ENCODE peak calls at places on chromosome 6, in eight cellular contexts. B is fibroblast of lung, U is left lung, K is neuronal stem cell, J is stomach, Z is uterus, D is WERI-Rb-1, Q is IMR-90. W is an unnamed sample. For H3K27me3, the result is how much of the 10 kb centered on the place peaks cover.

GRCh38 chr6:100300221-100300736 is 164.4 kb downstream of the SIM1 start:
- DNase-seq in D (no peak), J (no peak), Q (peak), K (no peak), B (peak), Z (no peak), U (no peak), W (peak)

GRCh38 chr6:129730477-129731165 is 20.6 kb upstream of the ARHGAP18 start:
- DNase-seq in Z (no peak), Q (no peak), J (no peak), K (no peak), U (no peak), B (peak), D (no peak), W (no peak)

GRCh38 chr6:28209753-28210535 is 15.1 kb upstream of the ZSCAN9 start:
- DNase-seq in B (no peak), D (peak), Q (no peak), Z (no peak), J (no peak), K (no peak), U (no peak), W (no peak)

GRCh38 chr6:157036245-157036681 is 259.1 kb downstream of the ARID1B start:
- DNase-seq in Z (no peak), D (no peak), K (no peak), B (peak), Q (peak), U (no peak), J (peak), W (no peak)

GRCh38 chr6:168380956-168381605 is 59.9 kb upstream of the SMOC2 start:
- DNase-seq in D (no peak), Z (no peak), B (no peak), U (no peak), Q (no peak), K (no peak), J (no peak), W (no peak)

GRCh38 chr6:6566766-6567165 is 21.8 kb upstream of the LY86 start:
- DNase-seq in Q (no peak), J (no peak), K (no peak), D (no peak), U (no peak), B (no peak), Z (no peak), W (no peak)

GRCh38 chr6:84882768-84883766 is 118.7 kb upstream of the TBX18 start:
- DNase-seq in K (no peak), B (peak), Z (no peak), Q (no peak), U (no peak), J (no peak), D (no peak), W (peak)

GRCh38 chr6:152746172-152746553 is 4.4 kb upstream of the VIP start:
- DNase-seq in U (no peak), J (no peak), B (peak), K (no peak), Z (no peak), Q (peak), D (no peak), W (peak)

GRCh38 chr6:101077344-101077743 is 196.2 kb upstream of the ASCC3 start:
- DNase-seq in J (no peak), Z (no peak), D (no peak), U (no peak), K (no peak), B (no peak), Q (no peak), W (no peak)

GRCh38 chr6:18513253-18513798 is 126.2 kb downstream of the RNF144B start:
- DNase-seq in Q (no peak), J (no peak), K (no peak), D (no peak), Z (no peak), U (no peak), B (no peak), W (no peak)

GRCh38 chr6:26342106-26342999 is 22.6 kb upstream of the BTN3A2 start:
- DNase-seq in J (no peak), U (no peak), Q (peak), D (no peak), Z (no peak), K (no peak), B (peak), W (peak)

GRCh38 chr6:34414999-34415858 is 10.6 kb downstream of the RPS10 start:
- DNase-seq in J (peak), K (no peak), Q (peak), B (peak), D (peak), Z (peak), U (no peak), W (peak)

GRCh38 chr6:149846321-149846720 is 17.8 kb downstream of the LRP11 start:
- DNase-seq in U (peak), B (peak), Z (peak), D (no peak), K (no peak), Q (peak), J (peak), W (peak)

GRCh38 chr6:2792330-2792729 is 27.1 kb downstream of the WRNIP1 start:
- DNase-seq in Z (no peak), Q (peak), B (no peak), D (no peak), K (no peak), J (no peak), U (no peak), W (peak)

GRCh38 chr6:144659202-144659731 is 374.1 kb downstream of the UTRN start:
- DNase-seq in B (peak), K (peak), Z (peak), Q (peak), J (no peak), D (no peak), U (peak), W (peak)

GRCh38 chr6:36769161-36769675 is 70.0 kb downstream of the CPNE5 start:
- DNase-seq in K (no peak), J (no peak), D (no peak), B (no peak), Z (no peak), U (peak), Q (peak), W (no peak)

GRCh38 chr6:90212274-90212673 is 84.4 kb downstream of the BACH2 start:
- DNase-seq in B (no peak), J (no peak), K (no peak), Q (no peak), U (no peak), Z (no peak), D (no peak), W (no peak)

GRCh38 chr6:145099713-145100112 is 635.6 kb downstream of the EPM2A start:
- DNase-seq in U (no peak), K (no peak), J (no peak), D (no peak), B (no peak), Z (no peak), Q (no peak), W (no peak)

GRCh38 chr6:2885967-2886731 is 17.0 kb downstream of the SERPINB9 start:
- DNase-seq in B (no peak), D (no peak), J (no peak), K (no peak), Z (no peak), U (no peak), Q (no peak), W (no peak)

GRCh38 chr6:41700577-41701347 is 34.6 kb downstream of the TFEB start:
- DNase-seq in B (no peak), Q (no peak), J (no peak), U (peak), D (no peak), Z (no peak), K (no peak), W (no peak)

GRCh38 chr6:165218816-165219215 is 90.6 kb downstream of the C6orf118 start:
- DNase-seq in D (no peak), Q (no peak), K (no peak), J (no peak), B (no peak), U (no peak), Z (no peak), W (no peak)

GRCh38 chr6:43842231-43842794 is 72.3 kb downstream of the VEGFA start:
- DNase-seq in D (no peak), Q (peak), U (no peak), B (peak), K (no peak), J (no peak), Z (no peak), W (no peak)

GRCh38 chr6:51678905-51679620 is 408.4 kb downstream of the PKHD1 start:
- DNase-seq in B (no peak), K (no peak), Q (no peak), U (no peak), J (no peak), Z (no peak), D (no peak), W (no peak)

GRCh38 chr6:116206231-116206903 is 47.5 kb downstream of the TSPYL4 start:
- DNase-seq in J (no peak), K (no peak), D (no peak), U (no peak), Z (no peak), B (no peak), Q (no peak), W (no peak)

GRCh38 chr6:96499781-96500180 is 21.8 kb upstream of the UFL1 start:
- DNase-seq in D (no peak), Z (no peak), K (no peak), Q (no peak), J (no peak), U (no peak), B (no peak), W (no peak)

GRCh38 chr6:46637145-46637544 is 15.5 kb downstream of the CYP39A1 start:
- DNase-seq in D (no peak), B (peak), Q (peak), J (no peak), U (no peak), Z (no peak), K (no peak), W (no peak)
- H3K27ac ChIP-seq in D (no peak), B (peak), Q (no peak), J (peak), U (no peak), Z (no peak), K (no peak), W (no peak)

GRCh38 chr6:10386260-10386659 is 28.6 kb downstream of the TFAP2A start:
- DNase-seq in D (no peak), B (no peak), U (no peak), Q (no peak), Z (no peak), K (peak), J (no peak), W (no peak)

GRCh38 chr6:10384333-10384718 is 30.5 kb downstream of the TFAP2A start:
- DNase-seq in D (no peak), Z (no peak), B (no peak), J (no peak), K (peak), Q (no peak), U (no peak), W (no peak)

GRCh38 chr6:10384719-10385511 is 30.0 kb downstream of the TFAP2A start:
- DNase-seq in K (peak), D (no peak), Z (no peak), U (no peak), Q (no peak), B (no peak), J (no peak), W (no peak)

GRCh38 chr6:10386756-10387654 is 27.9 kb downstream of the TFAP2A start:
- DNase-seq in K (peak), B (no peak), D (no peak), U (no peak), Q (no peak), J (no peak), Z (no peak), W (no peak)

DNA sequence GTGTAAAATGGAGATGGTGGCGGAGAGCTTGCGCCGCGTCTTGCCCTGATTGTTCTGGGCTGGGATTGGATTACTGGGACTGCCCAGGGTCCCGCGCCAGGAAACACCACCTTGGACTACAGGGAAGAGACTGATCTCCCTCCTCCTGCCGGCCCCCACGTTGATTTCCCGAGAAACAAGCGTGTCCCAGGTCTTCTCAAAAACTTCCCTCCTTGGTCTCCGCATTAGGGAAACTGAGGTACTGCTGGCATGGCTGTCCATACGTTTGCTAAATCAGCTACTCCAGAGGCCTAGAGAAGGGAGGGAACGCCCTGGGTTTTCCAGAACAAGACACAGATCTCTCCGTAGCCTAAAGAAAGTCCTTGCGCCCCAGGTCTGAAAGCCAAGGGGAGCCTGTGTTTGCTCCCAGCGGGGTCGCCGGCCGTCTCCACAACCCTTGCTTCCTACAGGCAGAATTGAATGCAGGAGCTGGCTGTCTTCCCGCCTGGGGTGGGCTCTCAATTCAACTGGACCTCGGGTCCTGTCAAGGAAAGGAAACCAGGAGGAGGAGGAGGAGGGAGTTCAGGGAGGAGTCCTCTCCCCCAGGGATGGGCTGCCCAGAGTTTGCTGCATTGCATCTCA is 29.3 kb downstream of the TFAP2A start:
- DNase-seq in D (no peak), K (peak), Z (no peak), Q (no peak), U (no peak), B (no peak), J (no peak), W (no peak)
- H3K27me3 ChIP-seq in D (under half), K (under half), Z (half or more), Q (half or more), U (half or more), B (half or more), J (half or more), W (half or more)

GRCh38 chr6:106517699-106518098 is 111.6 kb downstream of the RTN4IP1 start:
- DNase-seq in K (no peak), Q (no peak), D (no peak), B (no peak), Z (no peak), J (no peak), U (no peak), W (no peak)

GRCh38 chr6:106519460-106520394 is 109.6 kb downstream of the RTN4IP1 start:
- DNase-seq in Z (no peak), B (peak), U (peak), K (no peak), J (peak), D (no peak), Q (peak), W (peak)

GRCh38 chr6:106520711-106521367 is 108.5 kb downstream of the RTN4IP1 start:
- DNase-seq in B (no peak), D (no peak), Q (no peak), U (peak), Z (no peak), K (no peak), J (peak), W (no peak)

GRCh38 chr6:106516629-106517028 is 112.7 kb downstream of the RTN4IP1 start:
- DNase-seq in K (no peak), U (no peak), D (no peak), Z (no peak), J (no peak), Q (no peak), B (no peak), W (no peak)

GRCh38 chr6:106518748-106519147 is 110.5 kb downstream of the RTN4IP1 start:
- DNase-seq in J (no peak), U (no peak), Z (no peak), D (no peak), Q (no peak), B (no peak), K (no peak), W (no peak)
- H3K4me3 ChIP-seq in J (no peak), U (no peak), Z (no peak), D (no peak), Q (no peak), B (no peak), K (no peak), W (no peak)

GRCh38 chr6:142892254-142893021 is 52.5 kb downstream of the HIVEP2 start:
- DNase-seq in U (no peak), D (no peak), Z (no peak), K (no peak), B (no peak), J (no peak), Q (no peak), W (no peak)
- H3K27ac ChIP-seq in U (no peak), D (no peak), Z (no peak), K (no peak), B (no peak), J (no peak), Q (no peak), W (no peak)

DNA sequence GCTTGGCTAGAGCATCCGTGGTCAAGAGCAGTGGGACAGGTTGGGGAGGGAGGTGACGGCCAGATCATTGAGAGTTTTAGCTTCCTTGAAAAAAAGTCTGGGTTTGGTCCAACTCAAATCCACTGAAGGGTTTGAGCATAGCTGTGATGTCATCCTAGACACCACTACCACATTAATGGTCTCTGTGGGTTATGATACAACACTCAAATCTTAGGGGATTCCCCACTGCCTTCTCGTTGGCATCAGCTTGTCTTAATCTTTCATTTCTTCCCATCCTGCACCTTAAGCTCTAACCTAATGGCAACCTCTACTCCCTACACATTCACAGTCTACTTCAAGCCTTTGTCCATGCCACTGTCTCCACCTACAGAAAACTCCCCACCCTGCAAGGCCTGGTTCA is 77.3 kb downstream of the BMP6 start:
- DNase-seq in J (no peak), U (no peak), Q (no peak), D (no peak), K (no peak), Z (no peak), B (no peak), W (no peak)
- H3K27me3 ChIP-seq in J (under half), U (under half), Q (under half), D (under half), K (under half), Z (under half), B (under half), W (under half)

GRCh38 chr6:87203448-87204023 is 48.2 kb downstream of the ZNF292 start:
- DNase-seq in U (no peak), K (no peak), J (no peak), Q (no peak), D (no peak), B (no peak), Z (no peak), W (no peak)
- H3K4me3 ChIP-seq in U (no peak), K (no peak), J (no peak), Q (no peak), D (no peak), B (no peak), Z (no peak), W (no peak)

GRCh38 chr6:119445666-119446622 is 96.4 kb upstream of the MAN1A1 start:
- DNase-seq in J (no peak), U (no peak), B (peak), Q (peak), D (no peak), K (no peak), Z (no peak), W (peak)

GRCh38 chr6:119446623-119447008 is 97.1 kb upstream of the MAN1A1 start:
- DNase-seq in D (no peak), K (no peak), Z (peak), J (peak), Q (peak), U (no peak), B (peak), W (peak)

GRCh38 chr6:119442776-119443184 is 93.2 kb upstream of the MAN1A1 start:
- DNase-seq in Q (no peak), U (no peak), J (no peak), Z (no peak), B (no peak), D (no peak), K (no peak), W (no peak)

GRCh38 chr6:119443993-119444641 is 94.6 kb upstream of the MAN1A1 start:
- DNase-seq in J (no peak), B (peak), U (no peak), Q (peak), Z (no peak), D (no peak), K (no peak), W (peak)

DNA sequence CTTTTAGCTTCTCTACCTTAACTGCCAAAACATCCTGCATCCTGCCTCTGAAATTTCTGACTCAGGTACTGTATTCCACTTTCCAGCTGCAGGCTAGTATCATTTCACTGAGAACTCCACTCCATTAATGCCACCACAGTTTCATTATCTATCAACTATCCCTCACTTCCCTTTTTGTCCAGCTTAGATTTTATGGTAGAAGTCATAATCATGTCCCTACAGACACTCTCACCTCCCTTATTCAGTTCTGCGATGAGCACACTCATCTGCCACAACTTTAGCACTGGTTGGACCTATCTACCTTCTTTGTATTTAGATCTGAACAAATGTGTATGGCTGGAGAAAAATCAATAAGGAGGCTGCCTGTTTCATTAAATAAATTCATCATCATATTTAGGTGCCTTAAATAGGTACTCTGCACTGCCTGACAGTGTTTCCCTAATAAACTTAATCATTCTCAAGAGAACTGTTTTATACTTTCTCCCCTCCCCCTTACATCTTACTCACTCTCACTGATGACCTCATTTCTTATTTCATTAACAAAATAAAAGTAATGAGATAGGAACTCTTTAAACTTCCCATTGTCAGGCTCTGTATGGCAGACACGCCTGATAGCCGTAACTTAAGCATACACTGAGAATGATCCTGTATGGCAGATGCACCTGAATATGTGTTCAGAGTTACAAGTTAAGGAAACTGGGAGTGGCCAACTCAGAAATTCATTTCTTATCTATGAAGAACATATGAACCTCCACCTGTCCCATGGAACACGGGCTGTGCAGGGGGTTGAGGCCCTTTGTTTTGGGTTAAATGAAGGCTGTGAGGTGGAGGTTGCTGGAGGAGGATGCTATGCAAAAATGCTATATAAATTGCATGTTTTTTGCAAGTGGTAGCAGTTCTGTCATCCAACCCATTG is 95.3 kb upstream of the MAN1A1 start:
- DNase-seq in J (no peak), U (no peak), Q (peak), K (no peak), Z (no peak), D (no peak), B (peak), W (no peak)
- H3K27ac ChIP-seq in J (no peak), U (no peak), Q (no peak), K (no peak), Z (no peak), D (no peak), B (no peak), W (no peak)